ENCODE peak calls at places on chromosome 14, in four cellular contexts. O is tibial nerve, H is left ventricle myocardium inferior, C is upper lobe of right lung. R is an unnamed sample.
A peak's percentile ranks its signal among the peaks of the same experiment; 100 is the strongest.

GRCh38 chr14:88426271-88426670 is 40.8 kb downstream of the SPATA7 start:
- DNase-seq in C (no peak), O (no peak), H (no peak), R (no peak)

GRCh38 chr14:61544448-61545202 is 150.7 kb upstream of the HIF1A start:
- DNase-seq in H (no peak), O (no peak), C (no peak), R (no peak)

GRCh38 chr14:60803871-60804270 is 69.3 kb downstream of the MNAT1 start:
- DNase-seq in O (no peak), H (no peak), C (no peak), R (no peak)

GRCh38 chr14:75821828-75822521 is 159.8 kb downstream of the TGFB3 start:
- DNase-seq in H (no peak), C (no peak), O (no peak), R (no peak)

GRCh38 chr14:91303091-91303923 is 58.8 kb upstream of the GPR68 start:
- DNase-seq in C (peak; percentile 71), O (no peak), H (peak; percentile 57), R (no peak)

GRCh38 chr14:31154956-31155355 is 52.6 kb downstream of the HECTD1 start:
- DNase-seq in C (no peak), H (no peak), O (no peak), R (no peak)

GRCh38 chr14:76101384-76101783 is 50.3 kb upstream of the GPATCH2L start:
- DNase-seq in H (no peak), C (no peak), O (no peak), R (no peak)

GRCh38 chr14:65496178-65496993 is 83.9 kb downstream of the FUT8 start:
- DNase-seq in O (no peak), H (no peak), C (no peak), R (no peak)

GRCh38 chr14:61213116-61213720 is 67.9 kb downstream of the TMEM30B start:
- DNase-seq in O (no peak), H (no peak), C (no peak), R (no peak)

GRCh38 chr14:60509438-60510253 is 700 bp downstream of the SIX6 start:
- DNase-seq in H (no peak), O (no peak), C (no peak), R (no peak)

GRCh38 chr14:34794217-34794616 is 79.8 kb upstream of the CFL2 start:
- DNase-seq in O (no peak), H (no peak), C (no peak), R (no peak)

GRCh38 chr14:77120771-77121743 is 20.5 kb downstream of the ZDHHC22 start:
- DNase-seq in C (no peak), H (no peak), O (no peak), R (no peak)

GRCh38 chr14:95267306-95267705 is 52.4 kb downstream of the CLMN start:
- DNase-seq in H (no peak), O (no peak), C (no peak), R (no peak)

GRCh38 chr14:56085471-56085870 is 32.7 kb upstream of the PELI2 start:
- DNase-seq in C (no peak), H (no peak), O (no peak), R (no peak)

GRCh38 chr14:30299915-30300314 is 259.0 kb upstream of the G2E3 start:
- DNase-seq in C (no peak), H (no peak), O (no peak), R (no peak)

GRCh38 chr14:89422181-89422951 is 5.3 kb upstream of the FOXN3 start:
- DNase-seq in H (no peak), O (no peak), C (no peak), R (no peak)

GRCh38 chr14:33564774-33565630 is 385.9 kb downstream of the EGLN3 start:
- DNase-seq in C (no peak), O (no peak), H (no peak), R (no peak)

GRCh38 chr14:97281741-97282140 is 484.6 kb downstream of the VRK1 start:
- DNase-seq in C (no peak), O (no peak), H (no peak), R (no peak)

GRCh38 chr14:53999061-53999488 is 42.5 kb upstream of the BMP4 start:
- DNase-seq in C (peak; percentile 72), O (no peak), H (no peak), R (no peak)

GRCh38 chr14:67525389-67525788 is 7.7 kb upstream of the PLEKHH1 start:
- DNase-seq in O (no peak), H (no peak), C (no peak), R (no peak)

GRCh38 chr14:79915411-79915810 is 295.9 kb downstream of the DIO2 start:
- DNase-seq in C (no peak), O (no peak), H (no peak), R (no peak)

GRCh38 chr14:84622357-84622756 is 907.6 kb upstream of the FLRT2 start:
- DNase-seq in O (no peak), C (no peak), H (no peak), R (no peak)

GRCh38 chr14:87142568-87143211 is 850.3 kb downstream of the GALC start:
- DNase-seq in O (no peak), C (no peak), H (no peak), R (no peak)

GRCh38 chr14:34655959-34656358 is 26.0 kb upstream of the SNX6 start:
- DNase-seq in O (no peak), C (no peak), H (no peak), R (no peak)

GRCh38 chr14:23153891-23154796 is 29.3 kb downstream of the SLC7A8 start:
- DNase-seq in O (peak; percentile 93), H (peak; percentile 92), C (peak; percentile 96), R (peak; percentile 97)

DNA sequence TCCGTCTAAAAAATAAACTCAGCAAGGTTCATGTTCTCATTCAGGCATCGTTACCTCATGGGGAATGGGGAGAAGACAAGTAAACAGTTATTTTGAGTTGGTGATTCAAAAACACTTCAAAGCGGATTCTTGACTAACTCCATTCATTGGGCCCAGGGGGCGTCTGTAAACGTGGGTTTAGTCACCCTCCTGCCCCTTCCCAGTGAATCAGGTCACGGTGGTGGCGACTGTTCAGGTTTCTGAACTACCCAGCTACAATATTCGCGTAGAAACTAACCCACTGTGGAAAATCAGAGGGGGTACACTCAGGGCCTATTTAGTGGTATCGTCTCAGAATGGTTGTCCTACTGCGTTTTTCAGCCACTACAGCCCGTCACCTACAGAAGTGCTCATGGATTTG is 15.2 kb downstream of the OR6S1 start:
- DNase-seq in H (no peak), O (no peak), C (no peak), R (no peak)
- H3K27me3 ChIP-seq in H (peaks cover 9% of the 10 kb centered on the region), O (no peaks in the 10 kb centered on the region), C (peaks cover 34% of the 10 kb centered on the region), R (peaks cover 65% of the 10 kb centered on the region)

DNA sequence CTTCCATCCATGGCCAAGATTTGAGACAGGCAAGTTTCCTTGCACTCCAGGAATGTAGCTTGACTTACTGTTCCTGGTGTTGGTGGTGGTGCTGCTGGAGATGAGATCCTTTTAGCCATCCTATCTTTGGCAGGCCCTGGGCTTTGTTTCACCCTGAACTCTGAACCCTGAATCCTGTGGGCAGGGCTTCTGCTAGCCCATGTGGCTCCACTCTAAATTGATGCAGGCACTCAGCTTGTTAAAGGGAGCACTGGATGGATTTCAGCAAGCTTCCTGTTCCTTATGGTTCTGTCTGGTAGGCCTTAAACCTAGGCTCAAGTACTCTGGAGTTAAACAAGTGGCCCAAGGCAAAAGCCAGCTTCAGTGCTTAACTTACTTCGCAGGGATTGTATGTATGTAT is 138.2 kb downstream of the RGS6 start:
- DNase-seq in C (no peak), O (no peak), H (no peak), R (no peak)
- H3K27me3 ChIP-seq in C (no peaks in the 10 kb centered on the region), O (no peaks in the 10 kb centered on the region), H (no peaks in the 10 kb centered on the region), R (no peaks in the 10 kb centered on the region)

GRCh38 chr14:100160534-100160916 is 1.1 kb upstream of the DEGS2 start:
- DNase-seq in O (no peak), C (no peak), H (no peak), R (no peak)
- H3K27me3 ChIP-seq in O (peaks cover 46% of the 10 kb centered on the region), C (peaks cover 26% of the 10 kb centered on the region), H (peaks cover 74% of the 10 kb centered on the region), R (peaks cover 2% of the 10 kb centered on the region)

DNA sequence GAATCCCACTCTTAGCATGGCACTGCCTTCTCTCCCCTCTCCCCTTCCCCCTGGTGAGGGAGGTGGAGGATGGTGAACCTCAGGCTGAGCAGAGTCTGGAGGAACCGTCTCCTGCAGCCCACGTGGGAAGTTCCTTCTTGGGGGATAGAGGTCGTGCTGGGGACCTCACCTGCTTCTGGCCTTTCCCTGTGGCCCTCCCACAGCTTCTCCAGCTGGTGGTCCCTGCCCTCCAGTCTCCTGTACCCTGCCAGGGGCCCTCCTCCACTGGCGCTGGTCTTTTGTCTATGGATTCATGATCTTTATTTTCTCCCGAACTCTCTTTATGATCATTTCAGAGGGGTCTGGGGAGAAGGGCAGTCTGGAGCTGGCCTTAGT is 9.0 kb upstream of the MTA1 start:
- DNase-seq in C (no peak), O (no peak), H (no peak), R (no peak)
- H3K27me3 ChIP-seq in C (peaks cover 13% of the 10 kb centered on the region), O (peaks cover 25% of the 10 kb centered on the region), H (peaks cover 32% of the 10 kb centered on the region), R (peaks cover 34% of the 10 kb centered on the region)

DNA sequence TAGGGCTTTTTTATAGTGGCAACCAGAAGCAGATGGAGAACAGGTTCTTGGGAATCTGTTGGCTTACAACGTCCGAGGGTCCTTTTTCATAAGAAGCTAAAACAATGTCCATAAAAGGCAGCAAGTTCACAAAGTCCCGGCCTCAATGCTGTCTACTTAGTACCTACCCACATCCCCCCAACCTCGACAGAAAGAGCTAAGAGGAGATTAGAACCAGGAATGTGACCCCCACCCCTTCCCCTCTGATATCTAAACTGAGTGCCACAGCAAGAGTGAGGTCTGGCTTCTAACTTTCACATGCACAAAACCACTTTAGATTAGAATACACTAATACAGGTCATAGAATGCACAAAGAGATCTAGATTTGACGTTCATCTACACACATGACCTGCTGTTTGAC is 4.5 kb downstream of the DPF3 start:
- DNase-seq in C (no peak), H (no peak), O (no peak), R (no peak)
- H3K27me3 ChIP-seq in C (peaks cover 31% of the 10 kb centered on the region), H (peaks cover 15% of the 10 kb centered on the region), O (peaks cover 36% of the 10 kb centered on the region), R (peaks cover 38% of the 10 kb centered on the region)

DNA sequence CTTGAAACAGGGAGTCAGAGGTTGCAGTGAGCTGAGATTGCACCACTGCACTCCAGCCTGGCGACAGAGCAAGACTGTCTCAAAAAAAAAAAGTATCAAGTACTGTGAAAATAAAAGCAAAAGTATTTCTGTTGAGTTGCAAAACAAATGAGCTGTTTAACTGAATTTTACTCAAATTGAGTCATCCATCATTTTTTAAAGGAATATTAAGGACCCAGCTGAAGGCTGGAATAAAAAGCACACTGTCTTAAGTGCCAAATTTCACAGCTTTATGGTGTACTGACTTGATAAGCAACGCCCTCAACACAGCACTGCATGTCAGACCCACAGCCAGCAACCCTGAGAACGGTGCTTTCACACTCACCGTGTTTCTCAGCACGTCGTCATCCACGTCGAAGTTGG is 57.9 kb downstream of the AMN start:
- DNase-seq in H (no peak), O (no peak), C (no peak), R (no peak)
- H3K27me3 ChIP-seq in H (no peaks in the 10 kb centered on the region), O (no peaks in the 10 kb centered on the region), C (no peaks in the 10 kb centered on the region), R (no peaks in the 10 kb centered on the region)